ENCODE peak calls at places on chromosomes 7 and 10, in five cellular contexts. H is K562, S is GM12878, J is SK-N-SH, Q is HepG2. Z is an unnamed sample.

GRCh38 chr7:84783161-84783803 is 403.6 kb downstream of the SEMA3D start:
- DNase-seq in H (no peak), S (no peak), J (no peak), Q (no peak), Z (peak; percentile 39)

GRCh38 chr7:37826825-37827224 is 21.6 kb upstream of the NME8 start:
- DNase-seq in H (no peak), S (no peak), J (no peak), Q (no peak), Z (no peak)

GRCh38 chr7:141012044-141012685 is 2.6 kb downstream of the MRPS33 start:
- DNase-seq in H (peak; percentile 38), S (peak; percentile 62), J (peak; percentile 72), Q (peak; percentile 70), Z (peak; percentile 62)

GRCh38 chr7:149261321-149261828 is 621 bp upstream of the ZNF783 start:
- DNase-seq in H (no peak), S (no peak), J (peak; percentile 69), Q (no peak), Z (peak; percentile 52)

GRCh38 chr10:98331888-98332287 is 63.9 kb upstream of the LOXL4 start:
- DNase-seq in H (peak; percentile 10), S (no peak), J (no peak), Q (peak; percentile 17), Z (no peak)

GRCh38 chr10:17353568-17353967 is 100.8 kb downstream of the ST8SIA6 start:
- DNase-seq in H (no peak), S (no peak), J (no peak), Q (no peak), Z (peak; percentile 6)

GRCh38 chr7:94301024-94301588 is 93.6 kb upstream of the COL1A2 start:
- DNase-seq in H (peak; percentile 25), S (no peak), J (peak; percentile 27), Q (peak; percentile 79), Z (peak; percentile 98)

GRCh38 chr10:42691361-42692120 is 53.2 kb upstream of the ZNF33B start:
- DNase-seq in H (no peak), S (no peak), J (peak; percentile 83), Q (no peak), Z (no peak)

GRCh38 chr7:3998060-3998459 is 684.0 kb upstream of the FOXK1 start:
- DNase-seq in H (no peak), S (no peak), J (no peak), Q (no peak), Z (peak; percentile 55)

DNA sequence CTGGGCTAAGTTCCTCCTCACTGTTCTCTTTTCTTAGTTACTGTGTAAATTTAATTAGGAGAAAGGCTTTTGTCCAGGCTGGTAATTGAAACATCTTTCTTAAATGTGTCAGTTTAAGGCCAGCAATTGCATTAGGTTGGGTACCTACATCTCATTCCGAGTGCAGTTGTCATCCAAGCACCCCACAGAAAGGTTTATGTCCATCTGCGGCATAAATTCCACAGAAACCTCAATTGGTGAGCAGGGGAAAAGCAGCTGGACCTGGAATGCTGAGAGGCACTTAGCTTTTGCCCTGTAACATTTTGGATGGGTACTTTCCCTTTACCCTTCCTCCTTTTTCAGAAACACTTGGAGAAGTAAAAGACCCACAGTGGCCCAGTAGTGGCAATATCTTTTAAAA is 11.4 kb upstream of the CAMK1D start:
- DNase-seq in H (no peak), S (no peak), J (no peak), Q (no peak), Z (peak; percentile 32)
- TF ChIP-seq MXI1 in H (no peak), S (no peak), J (no peak), Q (no peak), Z (no peak)

GRCh38 chr7:143015102-143015501 is 11.8 kb downstream of the OR9A2 start:
- DNase-seq in H (no peak), S (peak; percentile 5), J (no peak), Q (no peak), Z (no peak)

GRCh38 chr7:143013473-143013872 is 13.5 kb downstream of the OR9A2 start:
- DNase-seq in H (no peak), S (no peak), J (no peak), Q (no peak), Z (no peak)

GRCh38 chr7:143013897-143014296 is 13.0 kb downstream of the OR9A2 start:
- DNase-seq in H (no peak), S (no peak), J (no peak), Q (no peak), Z (peak; percentile 53)

GRCh38 chr7:143016996-143017395 is 9.9 kb downstream of the OR9A2 start:
- DNase-seq in H (no peak), S (no peak), J (no peak), Q (no peak), Z (no peak)

GRCh38 chr7:143015926-143016490 is 10.9 kb downstream of the OR9A2 start:
- DNase-seq in H (no peak), S (no peak), J (no peak), Q (no peak), Z (no peak)
- TF ChIP-seq MXI1 in H (no peak), S (no peak), J (no peak), Q (no peak), Z (no peak)

GRCh38 chr7:142376356-142376997 is 118.6 kb upstream of the PRSS58 start:
- DNase-seq in H (no peak), S (no peak), J (no peak), Q (no peak), Z (no peak)
- TF ChIP-seq MXI1 in H (no peak), S (no peak), J (no peak), Q (no peak), Z (no peak)

GRCh38 chr7:17530741-17531417 is 232.4 kb downstream of the AHR start:
- DNase-seq in H (no peak), S (peak; percentile 19), J (no peak), Q (peak; percentile 21), Z (peak; percentile 15)
- TF ChIP-seq MXI1 in H (no peak), S (no peak), J (no peak), Q (no peak), Z (no peak)